ENCODE peak calls at places on chromosomes 5 and 9, in ten cellular contexts. One of them, this sample, is unnamed.

GRCh38 chr5:110916373-110917049 is 155.0 kb upstream of the TSLP start:
- DNase-seq in HT-29: no peak
- DNase-seq in naive thymus-derived CD4-positive, alpha-beta T cell: no peak
- DNase-seq in NCI-H460: no peak
- DNase-seq in HS-27A: peak; percentile 64
- DNase-seq in fibroblast of the aortic adventitia: peak; percentile 96
- DNase-seq in small intestine: no peak
- DNase-seq in fibroblast of the conjunctiva: peak; percentile 78
- DNase-seq in NCI-H146: no peak
- DNase-seq in amygdala: no peak
- DNase-seq in this sample: no peak

GRCh38 chr9:81690251-81690851 is 1.0 kb upstream of the TLE1 start:
- DNase-seq in fibroblast of the aortic adventitia: no peak
- DNase-seq in amygdala: no peak
- DNase-seq in small intestine: peak; percentile 23
- DNase-seq in NCI-H460: no peak
- DNase-seq in HT-29: peak; percentile 96
- DNase-seq in fibroblast of the conjunctiva: no peak
- DNase-seq in HS-27A: no peak
- DNase-seq in naive thymus-derived CD4-positive, alpha-beta T cell: no peak
- DNase-seq in NCI-H146: peak; percentile 8
- DNase-seq in this sample: no peak

GRCh38 chr9:129763235-129763917 is 10.5 kb upstream of the PTGES start:
- DNase-seq in fibroblast of the conjunctiva: peak; percentile 77
- DNase-seq in small intestine: no peak
- DNase-seq in fibroblast of the aortic adventitia: peak; percentile 96
- DNase-seq in naive thymus-derived CD4-positive, alpha-beta T cell: no peak
- DNase-seq in NCI-H146: no peak
- DNase-seq in HT-29: no peak
- DNase-seq in HS-27A: no peak
- DNase-seq in amygdala: no peak
- DNase-seq in NCI-H460: no peak
- DNase-seq in this sample: no peak

GRCh38 chr9:91589101-91589553 is 165.5 kb upstream of the NFIL3 start:
- DNase-seq in fibroblast of the conjunctiva: no peak
- DNase-seq in NCI-H146: no peak
- DNase-seq in HS-27A: no peak
- DNase-seq in small intestine: no peak
- DNase-seq in naive thymus-derived CD4-positive, alpha-beta T cell: no peak
- DNase-seq in HT-29: no peak
- DNase-seq in NCI-H460: no peak
- DNase-seq in amygdala: peak; percentile 10
- DNase-seq in fibroblast of the aortic adventitia: peak; percentile 84
- DNase-seq in this sample: no peak

GRCh38 chr9:70257991-70258691 is 637 bp upstream of the SMC5 start:
- DNase-seq in NCI-H146: peak; percentile 76
- DNase-seq in fibroblast of the aortic adventitia: peak; percentile 61
- DNase-seq in HS-27A: no peak
- DNase-seq in naive thymus-derived CD4-positive, alpha-beta T cell: peak; percentile 51
- DNase-seq in NCI-H460: no peak
- DNase-seq in fibroblast of the conjunctiva: peak; percentile 10
- DNase-seq in HT-29: peak; percentile 89
- DNase-seq in amygdala: no peak
- DNase-seq in small intestine: peak; percentile 87
- DNase-seq in this sample: no peak

GRCh38 chr5:95720094-95720793 is 10.9 kb upstream of the RHOBTB3 start:
- DNase-seq in fibroblast of the aortic adventitia: no peak
- DNase-seq in HS-27A: no peak
- DNase-seq in HT-29: no peak
- DNase-seq in fibroblast of the conjunctiva: no peak
- DNase-seq in NCI-H146: no peak
- DNase-seq in small intestine: peak; percentile 57
- DNase-seq in amygdala: no peak
- DNase-seq in NCI-H460: no peak
- DNase-seq in naive thymus-derived CD4-positive, alpha-beta T cell: no peak
- DNase-seq in this sample: no peak

GRCh38 chr5:141805874-141806273 is 72.3 kb downstream of the PCDH1 start:
- DNase-seq in HS-27A: no peak
- DNase-seq in amygdala: no peak
- DNase-seq in fibroblast of the aortic adventitia: no peak
- DNase-seq in HT-29: no peak
- DNase-seq in fibroblast of the conjunctiva: no peak
- DNase-seq in naive thymus-derived CD4-positive, alpha-beta T cell: no peak
- DNase-seq in NCI-H146: no peak
- DNase-seq in small intestine: no peak
- DNase-seq in NCI-H460: no peak
- DNase-seq in this sample: no peak

GRCh38 chr9:104868687-104869404 is 59.1 kb downstream of the ABCA1 start:
- DNase-seq in NCI-H460: no peak
- DNase-seq in small intestine: no peak
- DNase-seq in HS-27A: peak; percentile 29
- DNase-seq in naive thymus-derived CD4-positive, alpha-beta T cell: no peak
- DNase-seq in fibroblast of the conjunctiva: peak; percentile 62
- DNase-seq in NCI-H146: no peak
- DNase-seq in fibroblast of the aortic adventitia: peak; percentile 89
- DNase-seq in amygdala: no peak
- DNase-seq in HT-29: peak; percentile 63
- DNase-seq in this sample: peak; percentile 84

GRCh38 chr5:178373711-178374110 is 141.1 kb upstream of the PHYKPL start:
- DNase-seq in HS-27A: no peak
- DNase-seq in amygdala: no peak
- DNase-seq in HT-29: no peak
- DNase-seq in fibroblast of the conjunctiva: no peak
- DNase-seq in naive thymus-derived CD4-positive, alpha-beta T cell: no peak
- DNase-seq in NCI-H146: no peak
- DNase-seq in fibroblast of the aortic adventitia: no peak
- DNase-seq in NCI-H460: no peak
- DNase-seq in small intestine: no peak
- DNase-seq in this sample: peak; percentile 43

GRCh38 chr5:39082995-39083394 is 8.8 kb upstream of the RICTOR start:
- DNase-seq in HS-27A: no peak
- DNase-seq in HT-29: no peak
- DNase-seq in amygdala: no peak
- DNase-seq in NCI-H146: no peak
- DNase-seq in fibroblast of the conjunctiva: no peak
- DNase-seq in small intestine: no peak
- DNase-seq in fibroblast of the aortic adventitia: no peak
- DNase-seq in naive thymus-derived CD4-positive, alpha-beta T cell: no peak
- DNase-seq in NCI-H460: no peak
- DNase-seq in this sample: no peak

GRCh38 chr5:82396871-82397514 is 118.8 kb upstream of the RPS23 start:
- DNase-seq in HS-27A: no peak
- DNase-seq in amygdala: peak; percentile 16
- DNase-seq in fibroblast of the conjunctiva: peak; percentile 98
- DNase-seq in HT-29: peak; percentile 72
- DNase-seq in NCI-H460: peak; percentile 40
- DNase-seq in fibroblast of the aortic adventitia: peak; percentile 100
- DNase-seq in small intestine: peak; percentile 47
- DNase-seq in NCI-H146: no peak
- DNase-seq in naive thymus-derived CD4-positive, alpha-beta T cell: no peak
- DNase-seq in this sample: no peak

GRCh38 chr9:103397868-103398600 is 402.9 kb downstream of the CYLC2 start:
- DNase-seq in amygdala: no peak
- DNase-seq in small intestine: peak; percentile 51
- DNase-seq in fibroblast of the aortic adventitia: peak; percentile 2
- DNase-seq in NCI-H146: peak; percentile 63
- DNase-seq in NCI-H460: peak; percentile 62
- DNase-seq in HS-27A: no peak
- DNase-seq in naive thymus-derived CD4-positive, alpha-beta T cell: peak; percentile 12
- DNase-seq in HT-29: peak; percentile 60
- DNase-seq in fibroblast of the conjunctiva: peak; percentile 9
- DNase-seq in this sample: peak; percentile 18

GRCh38 chr5:152456815-152457443 is 51.9 kb upstream of the NMUR2 start:
- DNase-seq in NCI-H460: no peak
- DNase-seq in fibroblast of the aortic adventitia: no peak
- DNase-seq in small intestine: no peak
- DNase-seq in HT-29: no peak
- DNase-seq in naive thymus-derived CD4-positive, alpha-beta T cell: no peak
- DNase-seq in NCI-H146: peak; percentile 20
- DNase-seq in fibroblast of the conjunctiva: no peak
- DNase-seq in amygdala: no peak
- DNase-seq in HS-27A: no peak
- DNase-seq in this sample: no peak

GRCh38 chr5:170773031-170773985 is 10.2 kb upstream of the GABRP start:
- DNase-seq in HT-29: peak; percentile 36
- DNase-seq in fibroblast of the conjunctiva: no peak
- DNase-seq in amygdala: no peak
- DNase-seq in HS-27A: no peak
- DNase-seq in NCI-H146: no peak
- DNase-seq in NCI-H460: no peak
- DNase-seq in naive thymus-derived CD4-positive, alpha-beta T cell: no peak
- DNase-seq in fibroblast of the aortic adventitia: no peak
- DNase-seq in small intestine: peak; percentile 84
- DNase-seq in this sample: no peak

GRCh38 chr5:150121448-150122157 is 34.0 kb downstream of the PDGFRB start:
- DNase-seq in NCI-H460: no peak
- DNase-seq in HT-29: no peak
- DNase-seq in small intestine: no peak
- DNase-seq in HS-27A: no peak
- DNase-seq in fibroblast of the conjunctiva: no peak
- DNase-seq in NCI-H146: no peak
- DNase-seq in fibroblast of the aortic adventitia: no peak
- DNase-seq in amygdala: no peak
- DNase-seq in naive thymus-derived CD4-positive, alpha-beta T cell: no peak
- DNase-seq in this sample: no peak

GRCh38 chr5:168647083-168647482 is 67.9 kb upstream of the PANK3 start:
- DNase-seq in fibroblast of the aortic adventitia: no peak
- DNase-seq in NCI-H460: no peak
- DNase-seq in small intestine: peak; percentile 86
- DNase-seq in HT-29: peak; percentile 30
- DNase-seq in NCI-H146: no peak
- DNase-seq in HS-27A: no peak
- DNase-seq in fibroblast of the conjunctiva: no peak
- DNase-seq in naive thymus-derived CD4-positive, alpha-beta T cell: no peak
- DNase-seq in amygdala: no peak
- DNase-seq in this sample: peak; percentile 0

GRCh38 chr5:6899215-6899614 is 186.0 kb downstream of the TENT4A start:
- DNase-seq in naive thymus-derived CD4-positive, alpha-beta T cell: no peak
- DNase-seq in fibroblast of the aortic adventitia: no peak
- DNase-seq in fibroblast of the conjunctiva: no peak
- DNase-seq in NCI-H146: no peak
- DNase-seq in HS-27A: no peak
- DNase-seq in amygdala: no peak
- DNase-seq in HT-29: no peak
- DNase-seq in small intestine: peak; percentile 2
- DNase-seq in NCI-H460: no peak
- DNase-seq in this sample: no peak

GRCh38 chr9:135069556-135070197 is 17.8 kb upstream of the OLFM1 start:
- DNase-seq in NCI-H460: no peak
- DNase-seq in HT-29: no peak
- DNase-seq in fibroblast of the aortic adventitia: no peak
- DNase-seq in fibroblast of the conjunctiva: no peak
- DNase-seq in amygdala: no peak
- DNase-seq in naive thymus-derived CD4-positive, alpha-beta T cell: no peak
- DNase-seq in small intestine: no peak
- DNase-seq in NCI-H146: no peak
- DNase-seq in HS-27A: no peak
- DNase-seq in this sample: no peak

GRCh38 chr9:130682490-130683121 is 11.0 kb upstream of the EXOSC2 start:
- DNase-seq in naive thymus-derived CD4-positive, alpha-beta T cell: peak; percentile 35
- DNase-seq in HT-29: peak; percentile 90
- DNase-seq in fibroblast of the conjunctiva: peak; percentile 66
- DNase-seq in NCI-H460: peak; percentile 85
- DNase-seq in amygdala: peak; percentile 59
- DNase-seq in NCI-H146: peak; percentile 75
- DNase-seq in small intestine: peak; percentile 82
- DNase-seq in HS-27A: no peak
- DNase-seq in fibroblast of the aortic adventitia: peak; percentile 74
- DNase-seq in this sample: peak; percentile 64

GRCh38 chr5:126811515-126812198 is 34.7 kb downstream of the LMNB1 start:
- DNase-seq in NCI-H460: peak; percentile 50
- DNase-seq in HT-29: no peak
- DNase-seq in NCI-H146: no peak
- DNase-seq in amygdala: no peak
- DNase-seq in naive thymus-derived CD4-positive, alpha-beta T cell: peak; percentile 63
- DNase-seq in fibroblast of the conjunctiva: no peak
- DNase-seq in HS-27A: no peak
- DNase-seq in small intestine: no peak
- DNase-seq in fibroblast of the aortic adventitia: peak; percentile 81
- DNase-seq in this sample: no peak

GRCh38 chr5:141565826-141566575 is 52.8 kb downstream of the DIAPH1 start:
- DNase-seq in small intestine: no peak
- DNase-seq in fibroblast of the aortic adventitia: no peak
- DNase-seq in HT-29: no peak
- DNase-seq in HS-27A: no peak
- DNase-seq in NCI-H460: no peak
- DNase-seq in NCI-H146: no peak
- DNase-seq in amygdala: no peak
- DNase-seq in fibroblast of the conjunctiva: no peak
- DNase-seq in naive thymus-derived CD4-positive, alpha-beta T cell: no peak
- DNase-seq in this sample: no peak

GRCh38 chr9:135330685-135331590 is 148.6 kb upstream of the PPP1R26 start:
- DNase-seq in naive thymus-derived CD4-positive, alpha-beta T cell: no peak
- DNase-seq in small intestine: no peak
- DNase-seq in fibroblast of the conjunctiva: no peak
- DNase-seq in fibroblast of the aortic adventitia: no peak
- DNase-seq in amygdala: no peak
- DNase-seq in HS-27A: no peak
- DNase-seq in NCI-H146: no peak
- DNase-seq in HT-29: no peak
- DNase-seq in NCI-H460: no peak
- DNase-seq in this sample: no peak

GRCh38 chr5:39235648-39236047 is 16.3 kb upstream of the FYB1 start:
- DNase-seq in NCI-H460: no peak
- DNase-seq in HS-27A: no peak
- DNase-seq in amygdala: no peak
- DNase-seq in naive thymus-derived CD4-positive, alpha-beta T cell: no peak
- DNase-seq in NCI-H146: no peak
- DNase-seq in HT-29: no peak
- DNase-seq in small intestine: no peak
- DNase-seq in fibroblast of the conjunctiva: no peak
- DNase-seq in fibroblast of the aortic adventitia: no peak
- DNase-seq in this sample: no peak

GRCh38 chr9:109806506-109807115 is 26.6 kb downstream of the PALM2AKAP2 start:
- DNase-seq in HT-29: no peak
- DNase-seq in NCI-H146: no peak
- DNase-seq in fibroblast of the aortic adventitia: peak; percentile 67
- DNase-seq in HS-27A: no peak
- DNase-seq in amygdala: no peak
- DNase-seq in naive thymus-derived CD4-positive, alpha-beta T cell: no peak
- DNase-seq in NCI-H460: no peak
- DNase-seq in fibroblast of the conjunctiva: no peak
- DNase-seq in small intestine: no peak
- DNase-seq in this sample: no peak

GRCh38 chr9:72864327-72864726 is 88.5 kb downstream of the ALDH1A1 start:
- DNase-seq in fibroblast of the aortic adventitia: no peak
- DNase-seq in HT-29: no peak
- DNase-seq in HS-27A: no peak
- DNase-seq in naive thymus-derived CD4-positive, alpha-beta T cell: no peak
- DNase-seq in small intestine: no peak
- DNase-seq in fibroblast of the conjunctiva: no peak
- DNase-seq in NCI-H146: no peak
- DNase-seq in NCI-H460: no peak
- DNase-seq in amygdala: no peak
- DNase-seq in this sample: no peak

GRCh38 chr9:110615526-110615925 is 36.0 kb upstream of the SVEP1 start:
- DNase-seq in fibroblast of the conjunctiva: no peak
- DNase-seq in amygdala: no peak
- DNase-seq in HT-29: no peak
- DNase-seq in fibroblast of the aortic adventitia: peak; percentile 72
- DNase-seq in NCI-H460: no peak
- DNase-seq in HS-27A: no peak
- DNase-seq in naive thymus-derived CD4-positive, alpha-beta T cell: no peak
- DNase-seq in NCI-H146: no peak
- DNase-seq in small intestine: no peak
- DNase-seq in this sample: no peak

GRCh38 chr5:151569132-151570046 is 21.7 kb downstream of the FAT2 start:
- DNase-seq in HT-29: no peak
- DNase-seq in HS-27A: no peak
- DNase-seq in small intestine: no peak
- DNase-seq in fibroblast of the aortic adventitia: peak; percentile 31
- DNase-seq in amygdala: no peak
- DNase-seq in NCI-H146: no peak
- DNase-seq in NCI-H460: no peak
- DNase-seq in fibroblast of the conjunctiva: no peak
- DNase-seq in naive thymus-derived CD4-positive, alpha-beta T cell: no peak
- DNase-seq in this sample: no peak

GRCh38 chr5:141272906-141273305 is 27.7 kb downstream of the PCDHB15 start:
- DNase-seq in amygdala: no peak
- DNase-seq in NCI-H146: no peak
- DNase-seq in HT-29: peak; percentile 25
- DNase-seq in HS-27A: no peak
- DNase-seq in fibroblast of the conjunctiva: no peak
- DNase-seq in small intestine: no peak
- DNase-seq in fibroblast of the aortic adventitia: no peak
- DNase-seq in naive thymus-derived CD4-positive, alpha-beta T cell: no peak
- DNase-seq in NCI-H460: no peak
- DNase-seq in this sample: no peak